ENCODE peak calls at places on chromosomes 2 and 18, in four cellular contexts. O is psoas muscle, X is COR-L47, G is A172. K is an unnamed sample.
A peak's percentile ranks its signal among the peaks of the same experiment; 100 is the strongest.

GRCh38 chr2:119760237-119760807 is 600 bp downstream of the PTPN4 start:
- DNase-seq in X (no peak), G (peak; percentile 16), O (peak; percentile 26), K (no peak)

GRCh38 chr2:99451280-99451679 is 38.5 kb downstream of the REV1 start:
- DNase-seq in X (no peak), O (no peak), G (no peak), K (no peak)

GRCh38 chr18:46787674-46788073 is 30.8 kb upstream of the ST8SIA5 start:
- DNase-seq in G (no peak), O (no peak), X (no peak), K (no peak)

GRCh38 chr2:212228651-212229253 is 309.9 kb downstream of the ERBB4 start:
- DNase-seq in O (no peak), X (no peak), G (peak; percentile 18), K (peak; percentile 8)

GRCh38 chr2:19349911-19350677 is 8.3 kb downstream of the OSR1 start:
- DNase-seq in G (no peak), X (no peak), O (peak; percentile 68), K (peak; percentile 45)

GRCh38 chr2:191500566-191501389 is 177.2 kb upstream of the NABP1 start:
- DNase-seq in O (no peak), G (no peak), X (no peak), K (no peak)

GRCh38 chr2:88831792-88832248 is 140.3 kb downstream of the RPIA start:
- DNase-seq in G (peak; percentile 27), X (no peak), O (peak; percentile 29), K (peak; percentile 56)

GRCh38 chr2:122136071-122136470 is 380.6 kb downstream of the TSN start:
- DNase-seq in X (peak; percentile 28), G (no peak), O (no peak), K (peak; percentile 59)

GRCh38 chr2:45009303-45009927 is at the start of gene SIX2:
- DNase-seq in O (peak; percentile 95), X (peak; percentile 94), G (peak; percentile 30), K (peak; percentile 98)

GRCh38 chr2:233399306-233400225 is 45.3 kb downstream of the DGKD start:
- DNase-seq in G (no peak), O (no peak), X (no peak), K (no peak)

GRCh38 chr2:186554850-186555785 is 34.7 kb upstream of the ITGAV start:
- DNase-seq in O (no peak), G (peak; percentile 30), X (no peak), K (no peak)

GRCh38 chr2:144322379-144322778 is 197.5 kb downstream of the ZEB2 start:
- DNase-seq in O (no peak), X (no peak), G (no peak), K (peak; percentile 17)

GRCh38 chr18:78414302-78414701 is 565.3 kb upstream of the SALL3 start:
- DNase-seq in G (no peak), X (no peak), O (no peak), K (no peak)

GRCh38 chr2:10225291-10226031 is 77.2 kb upstream of the HPCAL1 start:
- DNase-seq in O (no peak), G (no peak), X (no peak), K (no peak)

GRCh38 chr2:108923736-108924443 is 65.1 kb downstream of the EDAR start:
- DNase-seq in O (no peak), G (no peak), X (no peak), K (no peak)

GRCh38 chr18:10020176-10020575 is 106.4 kb downstream of the VAPA start:
- DNase-seq in G (no peak), O (no peak), X (peak; percentile 59), K (no peak)

GRCh38 chr2:127674241-127675209 is 805 bp downstream of the LIMS2 start:
- DNase-seq in X (no peak), G (peak; percentile 25), O (peak; percentile 48), K (no peak)

GRCh38 chr2:32108111-32108510 is 44.8 kb downstream of the SPAST start:
- DNase-seq in X (no peak), O (no peak), G (no peak), K (no peak)